ENCODE peak calls at places on chromosome 5, in five cellular contexts. Z, Q, Y, S and H are unnamed samples.

GRCh38 chr5:119328753-119329602 is 26.8 kb upstream of the TNFAIP8 start:
- DNase-seq in S (no peak), Z (no peak), Q (no peak), Y (peak; percentile 41), H (peak; percentile 61)

GRCh38 chr5:81393783-81394718 is at the start of gene ACOT12:
- DNase-seq in Y (no peak), Q (no peak), S (no peak), Z (peak; percentile 58), H (peak; percentile 54)

GRCh38 chr5:78806544-78806943 is 158.0 kb upstream of the LHFPL2 start:
- DNase-seq in Q (no peak), Y (peak; percentile 69), S (peak; percentile 75), Z (peak; percentile 56), H (peak; percentile 93)

GRCh38 chr5:130773813-130774212 is 391.2 kb downstream of the HINT1 start:
- DNase-seq in Y (no peak), Z (no peak), S (no peak), Q (no peak), H (no peak)

GRCh38 chr5:137916923-137917322 is 27.7 kb downstream of the PKD2L2 start:
- DNase-seq in Z (no peak), Y (no peak), S (no peak), Q (no peak), H (no peak)

GRCh38 chr5:110194191-110194590 is 504.5 kb downstream of the MAN2A1 start:
- DNase-seq in Z (no peak), Y (no peak), S (no peak), Q (no peak), H (no peak)

GRCh38 chr5:96172436-96172835 is 210.8 kb upstream of the ELL2 start:
- DNase-seq in S (no peak), Z (peak; percentile 70), Y (peak; percentile 90), Q (no peak), H (peak; percentile 61)

GRCh38 chr5:37110128-37110527 is 139.0 kb downstream of the CPLANE1 start:
- DNase-seq in Z (no peak), Q (no peak), Y (no peak), S (no peak), H (no peak)

GRCh38 chr5:113038714-113039113 is 62.1 kb downstream of the DCP2 start:
- DNase-seq in Y (no peak), S (peak; percentile 61), Q (no peak), Z (no peak), H (peak; percentile 77)

GRCh38 chr5:15929616-15930303 is 249.8 kb downstream of the MARCHF11 start:
- DNase-seq in Y (peak; percentile 54), S (no peak), Q (no peak), Z (peak; percentile 66), H (peak; percentile 29)